ENCODE peak calls at places on chromosomes 2 and 18, in five cellular contexts. I is thoracic aorta, P is left ventricle myocardium inferior, M is AG09319, F is body of pancreas. Q is an unnamed sample.

GRCh38 chr2:33529771-33530481 is 53.5 kb downstream of the RASGRP3 start:
- DNase-seq in P (no peak), I (no peak), M (peak; percentile 90), F (no peak), Q (no peak)

GRCh38 chr18:76275913-76276312 is 219.1 kb downstream of the ZNF516 start:
- DNase-seq in F (no peak), M (no peak), P (no peak), I (no peak), Q (no peak)

GRCh38 chr2:2147024-2147900 is 183.8 kb downstream of the MYT1L start:
- DNase-seq in I (no peak), P (peak; percentile 32), F (no peak), M (no peak), Q (no peak)

GRCh38 chr2:102703748-102704147 is 58.1 kb upstream of the TMEM182 start:
- DNase-seq in P (no peak), F (no peak), M (no peak), I (no peak), Q (peak; percentile 37)

GRCh38 chr2:24919100-24919976 is 699 bp downstream of the ADCY3 start:
- DNase-seq in M (no peak), F (no peak), P (no peak), I (no peak), Q (peak; percentile 37)

GRCh38 chr2:17976871-17977746 is 98.6 kb downstream of the KCNS3 start:
- DNase-seq in F (peak; percentile 54), P (peak; percentile 15), I (peak; percentile 26), M (peak; percentile 84), Q (no peak)

GRCh38 chr2:102138331-102138730 is 4.2 kb upstream of the IL1R1 start:
- DNase-seq in F (no peak), M (no peak), P (no peak), I (no peak), Q (no peak)

GRCh38 chr2:66815886-66816285 is 381.0 kb downstream of the MEIS1 start:
- DNase-seq in P (no peak), F (no peak), M (no peak), I (no peak), Q (no peak)

GRCh38 chr2:237726401-237726830 is 72.2 kb upstream of the RBM44 start:
- DNase-seq in F (peak; percentile 74), M (no peak), P (no peak), I (no peak), Q (no peak)

GRCh38 chr2:28129955-28130695 is 239.6 kb downstream of the BABAM2 start:
- DNase-seq in I (no peak), M (peak; percentile 39), F (no peak), P (no peak), Q (no peak)

GRCh38 chr2:201546576-201546975 is 95.0 kb downstream of the STRADB start:
- DNase-seq in F (no peak), I (no peak), P (no peak), M (no peak), Q (no peak)

GRCh38 chr18:10928971-10929373 is 220.4 kb downstream of the PIEZO2 start:
- DNase-seq in P (no peak), F (no peak), I (no peak), M (no peak), Q (no peak)

GRCh38 chr2:25042321-25043240 is 705 bp downstream of the EFR3B start:
- DNase-seq in F (peak; percentile 25), P (peak; percentile 33), M (no peak), I (no peak), Q (peak; percentile 24)

GRCh38 chr2:43159797-43160196 is 66.6 kb downstream of the ZFP36L2 start:
- DNase-seq in M (no peak), F (no peak), P (no peak), I (no peak), Q (no peak)

DNA sequence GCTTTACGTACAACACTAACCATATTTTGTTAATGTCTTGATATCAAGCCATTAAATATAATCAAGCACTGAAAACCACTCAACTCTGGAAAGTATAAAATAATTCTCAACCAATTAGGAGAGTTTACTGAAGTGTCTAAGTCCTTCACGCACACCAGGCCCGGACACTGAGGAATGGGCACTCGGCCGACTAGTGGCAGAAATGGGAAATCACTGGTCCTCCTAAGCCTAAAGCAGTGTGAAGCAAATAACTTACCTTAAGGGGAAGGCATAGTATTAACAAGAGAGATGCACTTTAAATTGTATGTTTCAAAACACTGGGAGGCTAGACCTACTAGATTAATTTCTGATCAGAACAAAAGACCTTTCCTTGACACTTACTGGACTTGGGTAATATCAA is 45.7 kb downstream of the FAM210A start:
- DNase-seq in M (no peak), I (no peak), F (no peak), P (peak; percentile 27), Q (no peak)
- TF ChIP-seq CTCF in M (no peak), I (peak; percentile 59), F (peak; percentile 30), P (peak; percentile 67), Q (peak; percentile 14)

GRCh38 chr18:3664563-3665178 is 214.7 kb downstream of the TGIF1 start:
- DNase-seq in I (no peak), M (no peak), F (peak; percentile 27), P (no peak), Q (peak; percentile 48)
- TF ChIP-seq CTCF in I (no peak), M (no peak), F (no peak), P (no peak), Q (no peak)

DNA sequence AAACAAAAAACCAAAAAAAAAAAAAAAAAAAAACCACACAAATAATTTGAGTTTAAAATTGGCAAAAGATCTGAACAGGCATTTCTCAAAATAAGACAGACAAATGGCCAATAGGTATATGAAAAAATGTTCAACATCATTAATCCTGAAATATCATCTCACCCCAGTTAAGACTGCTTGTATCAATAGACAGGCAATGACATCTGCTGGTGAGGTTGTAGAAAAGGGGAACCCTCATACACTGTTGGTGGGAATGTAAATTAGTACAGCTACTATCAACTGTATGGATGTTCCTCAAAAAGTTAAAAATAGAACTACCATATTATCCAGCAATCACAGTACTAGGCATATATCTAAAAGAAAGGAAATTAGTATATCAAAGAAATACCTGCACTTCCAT is 523.1 kb downstream of the XIRP2 start:
- DNase-seq in P (no peak), F (no peak), M (no peak), I (no peak), Q (no peak)
- TF ChIP-seq CTCF in P (peak; percentile 43), F (no peak), M (no peak), I (no peak), Q (no peak)

DNA sequence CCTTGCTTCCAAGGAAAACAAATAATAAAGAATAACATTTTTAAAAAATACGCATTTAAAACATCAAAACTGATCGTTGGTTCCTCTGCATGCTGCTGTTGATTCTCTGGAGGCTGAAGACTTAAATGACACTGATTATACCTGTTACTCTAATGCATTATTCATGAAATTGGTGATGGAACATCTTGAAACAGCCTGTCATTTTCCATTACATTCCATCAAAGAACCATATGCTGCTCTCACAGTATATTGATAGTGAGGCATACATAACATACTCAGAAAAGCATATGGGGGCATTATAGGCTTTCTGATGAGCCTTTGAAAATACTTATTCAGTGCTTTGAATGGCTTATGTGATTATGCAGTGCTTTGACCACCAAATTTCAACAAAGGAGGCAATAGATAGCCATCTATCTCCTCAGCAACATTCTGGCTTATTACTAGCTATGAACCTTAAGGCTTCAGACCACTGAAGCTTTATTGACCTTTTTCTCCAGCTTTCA is 392.1 kb downstream of the CDH19 start:
- DNase-seq in F (no peak), P (no peak), M (no peak), I (no peak), Q (no peak)
- TF ChIP-seq CTCF in F (no peak), P (no peak), M (no peak), I (no peak), Q (no peak)

DNA sequence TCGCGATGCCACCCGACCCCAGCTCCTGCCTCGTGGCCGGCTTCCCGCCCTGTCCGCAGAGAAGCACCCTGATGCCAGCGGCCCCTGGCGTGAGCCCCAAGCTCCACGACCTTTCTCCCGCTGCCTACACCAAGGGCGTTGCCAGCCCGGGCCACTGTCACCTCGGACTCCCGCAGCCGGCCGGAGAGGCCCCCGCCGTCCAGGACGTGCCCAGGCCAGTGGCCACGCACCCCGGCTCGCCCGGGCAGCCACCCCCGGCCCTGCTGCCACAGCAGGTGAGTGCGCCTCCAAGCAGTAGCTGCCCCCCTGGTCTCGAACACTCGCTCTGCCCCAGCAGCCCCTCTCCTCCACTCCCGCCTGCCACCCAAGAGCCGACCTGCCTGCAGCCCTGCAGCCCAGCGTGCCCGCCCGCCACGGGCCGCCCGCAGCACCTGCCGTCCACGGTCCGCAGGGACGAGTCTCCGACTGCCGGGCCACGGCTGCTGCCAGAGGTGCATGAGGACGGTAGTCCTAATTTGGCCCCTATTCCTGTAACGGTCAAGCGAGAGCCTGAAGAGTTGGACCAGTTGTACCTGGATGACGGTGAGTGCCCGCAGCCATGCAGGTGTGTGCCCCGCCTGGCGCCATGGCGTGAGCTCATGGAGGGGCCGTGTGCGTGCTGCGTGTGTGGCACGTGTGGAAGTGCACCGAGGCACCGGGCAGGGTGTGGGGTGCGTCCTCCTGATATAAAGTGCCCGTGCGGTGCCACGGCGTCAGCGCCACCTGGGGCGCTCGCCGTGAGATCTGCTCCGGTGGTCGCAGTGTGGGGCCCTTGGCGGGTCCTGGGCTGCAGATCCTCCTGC is 90.8 kb downstream of the NFATC1 start:
- DNase-seq in I (no peak), M (no peak), P (peak; percentile 15), F (no peak), Q (no peak)
- TF ChIP-seq CTCF in I (no peak), M (no peak), P (no peak), F (no peak), Q (no peak)

GRCh38 chr2:239094727-239095266 is 246.9 kb downstream of the TWIST2 start:
- DNase-seq in M (no peak), I (no peak), F (no peak), P (no peak), Q (no peak)
- TF ChIP-seq CTCF in M (no peak), I (no peak), F (no peak), P (no peak), Q (no peak)